ENCODE peak calls at places on chromosomes 11 and 22, in six cellular contexts. O is endodermal cell; N is CD8-positive, alpha-beta T cell; L is body of pancreas; K is breast epithelium; X is small intestine. W is an unnamed sample. For H3K36me3, the result is how much of the 10 kb centered on the place peaks cover.

GRCh38 chr22:47872761-47873535 is 1110.5 kb downstream of the TBC1D22A start:
- DNase-seq in O (no peak), K (no peak), N (no peak), L (no peak), X (no peak), W (no peak)

GRCh38 chr11:130611791-130612251 is 163.4 kb downstream of the ADAMTS15 start:
- DNase-seq in L (no peak), O (no peak), X (no peak), N (no peak), K (no peak), W (peak)

GRCh38 chr11:11841121-11841604 is 609 bp upstream of the USP47 start:
- DNase-seq in N (no peak), K (no peak), L (peak), O (no peak), X (peak), W (no peak)

GRCh38 chr22:22730655-22731373 is 86.4 kb downstream of the GGTLC2 start:
- DNase-seq in K (no peak), O (no peak), X (no peak), N (no peak), L (no peak), W (no peak)

GRCh38 chr22:49826603-49827306 is 918 bp downstream of the BRD1 start:
- DNase-seq in K (no peak), O (peak), X (peak), N (no peak), L (peak), W (peak)

GRCh38 chr11:58829736-58830135 is 14.8 kb downstream of the GLYATL2 start:
- DNase-seq in X (no peak), L (no peak), N (no peak), K (no peak), O (no peak), W (peak)

GRCh38 chr11:65834202-65834601 is 439 bp downstream of the SNX32 start:
- DNase-seq in L (no peak), O (no peak), N (no peak), K (no peak), X (no peak), W (no peak)

GRCh38 chr22:47063606-47064005 is 301.2 kb downstream of the TBC1D22A start:
- DNase-seq in X (no peak), K (peak), N (no peak), L (no peak), O (peak), W (no peak)

GRCh38 chr22:31119026-31119717 is 3.6 kb upstream of the INPP5J start:
- DNase-seq in L (peak), K (no peak), O (no peak), X (no peak), N (no peak), W (no peak)

GRCh38 chr11:72741429-72741833 is 10.8 kb downstream of the ARAP1 start:
- DNase-seq in O (no peak), K (no peak), N (no peak), L (no peak), X (no peak), W (no peak)

GRCh38 chr11:33668951-33669596 is 31.6 kb downstream of the C11orf91 start:
- DNase-seq in N (no peak), L (no peak), O (no peak), X (no peak), K (no peak), W (no peak)

GRCh38 chr11:128484172-128484571 is 103.2 kb downstream of the ETS1 start:
- DNase-seq in N (no peak), O (peak), K (no peak), X (no peak), L (no peak), W (no peak)
- H3K36me3 ChIP-seq in N (half or more), O (half or more), K (under half), X (under half), L (under half), W (under half)

GRCh38 chr22:27892811-27893210 is 26.2 kb downstream of the PITPNB start:
- DNase-seq in O (no peak), N (no peak), L (no peak), K (no peak), X (no peak), W (no peak)

GRCh38 chr22:27900153-27900552 is 18.9 kb downstream of the PITPNB start:
- DNase-seq in X (no peak), K (no peak), O (no peak), L (no peak), N (no peak), W (no peak)

GRCh38 chr22:27892064-27892463 is 27.0 kb downstream of the PITPNB start:
- DNase-seq in K (no peak), X (no peak), N (no peak), O (no peak), L (no peak), W (no peak)

GRCh38 chr22:27896251-27896650 is 22.8 kb downstream of the PITPNB start:
- DNase-seq in K (no peak), L (no peak), X (no peak), N (no peak), O (no peak), W (no peak)

DNA sequence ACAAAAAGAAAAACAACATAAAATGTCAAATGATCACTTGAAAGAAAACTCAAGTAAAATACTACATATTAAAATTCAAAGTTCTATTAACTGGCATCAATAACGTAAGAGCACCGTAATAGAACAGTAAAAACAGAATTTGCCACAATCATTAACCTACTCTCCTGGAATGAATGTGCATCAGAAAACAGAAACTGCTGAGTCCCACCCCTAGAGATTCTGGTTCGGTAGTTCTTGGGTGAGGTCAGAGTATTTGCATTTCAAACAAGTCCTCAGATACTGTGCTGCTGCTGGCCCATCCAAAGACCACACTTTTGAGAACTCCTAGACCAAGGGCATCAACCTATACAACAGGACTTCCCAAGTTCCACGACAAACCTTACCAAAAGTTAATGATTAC is 23.5 kb downstream of the PITPNB start:
- DNase-seq in O (no peak), N (no peak), L (no peak), K (no peak), X (no peak), W (no peak)
- H3K36me3 ChIP-seq in O (half or more), N (under half), L (under half), K (under half), X (under half), W (under half)

GRCh38 chr11:68040957-68041591 is 2.2 kb downstream of the TCIRG1 start:
- DNase-seq in X (no peak), O (no peak), K (no peak), L (peak), N (no peak), W (no peak)
- H3K36me3 ChIP-seq in X (under half), O (under half), K (under half), L (under half), N (under half), W (under half)

GRCh38 chr11:128814856-128815705 is 52.0 kb downstream of the KCNJ1 start:
- DNase-seq in O (peak), K (no peak), L (peak), X (no peak), N (no peak), W (peak)
- H3K36me3 ChIP-seq in O (under half), K (under half), L (under half), X (under half), N (under half), W (under half)

GRCh38 chr22:39227542-39228272 is 17.1 kb downstream of the PDGFB start:
- DNase-seq in N (no peak), K (no peak), L (no peak), X (no peak), O (no peak), W (no peak)

GRCh38 chr22:39229075-39229474 is 15.7 kb downstream of the PDGFB start:
- DNase-seq in K (no peak), L (no peak), X (no peak), O (no peak), N (no peak), W (no peak)

GRCh38 chr22:39231197-39231950 is 13.4 kb downstream of the PDGFB start:
- DNase-seq in L (peak), N (no peak), K (no peak), O (no peak), X (no peak), W (no peak)

GRCh38 chr22:39230261-39231196 is 14.3 kb downstream of the PDGFB start:
- DNase-seq in K (no peak), N (no peak), X (no peak), L (no peak), O (peak), W (no peak)

GRCh38 chr22:39229688-39230260 is 15.0 kb downstream of the PDGFB start:
- DNase-seq in L (no peak), O (no peak), X (no peak), K (no peak), N (no peak), W (no peak)
- H3K36me3 ChIP-seq in L (under half), O (under half), X (under half), K (under half), N (under half), W (under half)